ENCODE peak calls at places on chromosome 15, in five cellular contexts. I, F, Q, D and C are unnamed samples.

GRCh38 chr15:45790325-45790943 is 155.6 kb downstream of the SQOR start:
- DNase-seq in I (no peak), F (peak; percentile 15), Q (no peak), D (no peak), C (peak; percentile 10)

GRCh38 chr15:48331796-48332641 is 790 bp downstream of the DUT start:
- DNase-seq in I (peak; percentile 44), F (peak; percentile 33), Q (peak; percentile 57), D (no peak), C (peak; percentile 48)

GRCh38 chr15:66588537-66588936 is 22.7 kb upstream of the LCTL start:
- DNase-seq in I (no peak), F (no peak), Q (no peak), D (no peak), C (peak; percentile 55)

GRCh38 chr15:38300395-38300794 is 47.8 kb downstream of the SPRED1 start:
- DNase-seq in I (no peak), F (no peak), Q (no peak), D (no peak), C (no peak)

GRCh38 chr15:25733856-25734679 is 129.1 kb downstream of the ATP10A start:
- DNase-seq in I (no peak), F (no peak), Q (no peak), D (no peak), C (no peak)

GRCh38 chr15:60635507-60636352 is 156.8 kb upstream of the ICE2 start:
- DNase-seq in I (no peak), F (no peak), Q (no peak), D (no peak), C (no peak)

GRCh38 chr15:57686657-57687056 is 19.9 kb upstream of the POLR2M start:
- DNase-seq in I (no peak), F (no peak), Q (no peak), D (no peak), C (no peak)

GRCh38 chr15:90044191-90044590 is 43.1 kb downstream of the ZNF710 start:
- DNase-seq in I (no peak), F (no peak), Q (no peak), D (no peak), C (no peak)

GRCh38 chr15:75945953-75946352 is 42.3 kb downstream of the FBXO22 start:
- DNase-seq in I (no peak), F (no peak), Q (no peak), D (no peak), C (no peak)

GRCh38 chr15:73800662-73801345 is 47.7 kb upstream of the INSYN1 start:
- DNase-seq in I (no peak), F (peak; percentile 32), Q (no peak), D (no peak), C (no peak)

GRCh38 chr15:58019503-58020376 is 45.8 kb downstream of the ALDH1A2 start:
- DNase-seq in I (no peak), F (no peak), Q (no peak), D (peak; percentile 16), C (no peak)

GRCh38 chr15:53389271-53389670 is 370.2 kb downstream of the WDR72 start:
- DNase-seq in I (no peak), F (no peak), Q (no peak), D (no peak), C (no peak)

GRCh38 chr15:53384417-53384816 is 375.0 kb downstream of the WDR72 start:
- DNase-seq in I (no peak), F (no peak), Q (no peak), D (no peak), C (peak; percentile 14)
- TF ChIP-seq CTCF in I (peak; percentile 29), F (peak; percentile 46), Q (no peak), D (peak; percentile 41), C (no peak)

GRCh38 chr15:71752085-71752484 is 58.3 kb upstream of the NR2E3 start:
- DNase-seq in I (no peak), F (no peak), Q (no peak), D (no peak), C (no peak)

GRCh38 chr15:71753346-71753745 is 57.0 kb upstream of the NR2E3 start:
- DNase-seq in I (no peak), F (no peak), Q (no peak), D (no peak), C (no peak)

GRCh38 chr15:71754660-71755059 is 55.7 kb upstream of the NR2E3 start:
- DNase-seq in I (no peak), F (no peak), Q (no peak), D (no peak), C (no peak)

GRCh38 chr15:71755092-71755491 is 55.3 kb upstream of the NR2E3 start:
- DNase-seq in I (no peak), F (no peak), Q (no peak), D (no peak), C (no peak)

GRCh38 chr15:71752604-71753289 is 57.6 kb upstream of the NR2E3 start:
- DNase-seq in I (peak; percentile 57), F (peak; percentile 93), Q (no peak), D (peak; percentile 88), C (peak; percentile 44)
- TF ChIP-seq CTCF in I (no peak), F (peak; percentile 91), Q (no peak), D (peak; percentile 70), C (peak; percentile 41)

GRCh38 chr15:88864861-88865497 is 30.4 kb downstream of the HAPLN3 start:
- DNase-seq in I (no peak), F (no peak), Q (no peak), D (no peak), C (no peak)

GRCh38 chr15:88866295-88866881 is 29.0 kb downstream of the HAPLN3 start:
- DNase-seq in I (no peak), F (no peak), Q (no peak), D (no peak), C (no peak)

GRCh38 chr15:88865498-88866099 is 29.7 kb downstream of the HAPLN3 start:
- DNase-seq in I (no peak), F (no peak), Q (no peak), D (no peak), C (no peak)

GRCh38 chr15:88861621-88862020 is 33.7 kb downstream of the HAPLN3 start:
- DNase-seq in I (no peak), F (no peak), Q (no peak), D (no peak), C (no peak)

GRCh38 chr15:88863412-88863811 is 31.9 kb downstream of the HAPLN3 start:
- DNase-seq in I (no peak), F (no peak), Q (no peak), D (no peak), C (no peak)
- TF ChIP-seq CTCF in I (no peak), F (no peak), Q (no peak), D (no peak), C (no peak)

DNA sequence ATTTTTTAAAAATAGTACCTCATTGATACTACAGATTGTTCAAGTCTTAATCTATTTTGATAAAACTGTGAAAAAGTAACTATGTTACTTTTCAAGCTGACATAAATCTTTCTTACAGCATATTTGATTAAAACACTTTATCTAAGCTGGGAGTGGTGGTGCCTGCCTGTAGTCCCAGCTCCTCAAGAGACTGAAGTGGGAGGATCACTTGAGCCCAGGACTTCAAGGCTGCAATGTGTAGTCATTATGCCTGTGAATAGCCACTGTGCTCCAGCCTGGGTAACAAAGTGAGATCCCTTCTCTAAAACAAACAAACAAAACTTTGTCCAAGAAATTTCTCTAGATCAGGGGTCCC is 59.6 kb upstream of the NEDD4 start:
- DNase-seq in I (no peak), F (no peak), Q (no peak), D (no peak), C (no peak)
- TF ChIP-seq CTCF in I (peak; percentile 7), F (no peak), Q (no peak), D (no peak), C (no peak)

DNA sequence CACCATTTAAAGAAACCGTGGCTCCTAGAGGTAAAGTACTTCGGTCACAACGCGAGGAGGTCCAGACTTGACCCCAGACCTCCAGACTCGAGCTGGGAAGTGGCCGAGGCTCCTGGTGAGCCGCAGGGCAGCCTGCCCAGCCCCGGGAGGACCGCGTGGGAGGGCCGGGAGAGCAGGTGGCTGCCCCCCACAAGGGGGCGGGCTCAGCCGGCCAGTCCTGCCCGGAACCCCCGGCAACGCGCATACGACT is at the start of gene SLC27A2:
- DNase-seq in I (peak; percentile 68), F (peak; percentile 66), Q (no peak), D (no peak), C (no peak)
- TF ChIP-seq CTCF in I (peak; percentile 53), F (peak; percentile 52), Q (peak; percentile 29), D (peak; percentile 42), C (peak; percentile 49)

GRCh38 chr15:79540551-79540950 is 108.4 kb downstream of the MINAR1 start:
- DNase-seq in I (no peak), F (no peak), Q (no peak), D (no peak), C (no peak)
- TF ChIP-seq CTCF in I (no peak), F (no peak), Q (no peak), D (no peak), C (peak; percentile 17)

DNA sequence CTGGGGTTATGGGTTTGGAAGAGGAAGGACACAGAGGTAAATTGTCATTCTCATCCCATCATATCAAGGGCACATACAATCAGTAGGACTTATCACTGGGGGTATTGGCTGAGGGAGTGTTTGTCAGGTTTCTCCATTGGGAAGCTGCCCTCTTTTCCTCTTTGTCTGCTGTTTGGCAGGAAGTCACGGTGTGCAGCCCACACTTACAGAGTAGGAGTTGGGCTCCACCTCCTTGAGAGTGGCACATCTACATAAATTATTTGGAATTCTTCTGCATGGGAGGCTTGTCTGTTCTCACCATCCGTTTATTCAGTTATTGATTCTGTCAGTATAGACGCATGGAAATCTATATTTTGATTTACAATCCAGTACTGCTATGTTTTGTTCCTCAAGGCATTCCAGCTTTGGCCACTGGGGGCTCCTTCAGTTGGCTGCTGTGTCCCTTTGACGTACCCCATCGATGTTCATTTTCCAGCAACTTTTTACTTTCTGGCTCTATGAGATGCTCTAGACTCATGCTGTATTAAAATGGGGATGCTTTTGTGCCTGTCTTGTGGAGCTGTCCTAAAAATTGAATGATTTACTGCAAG is 200.3 kb downstream of the SLCO3A1 start:
- DNase-seq in I (no peak), F (no peak), Q (no peak), D (no peak), C (no peak)
- TF ChIP-seq CTCF in I (peak; percentile 50), F (peak; percentile 29), Q (no peak), D (peak; percentile 38), C (peak; percentile 57)